ENCODE peak calls at places on chromosomes 7 and 10, in nine cellular contexts. C is natural killer cell; G is activated effector memory CD4-positive, alpha-beta T cell treated with anti-CD3 and anti-CD28 coated beads, Interleukin-2, amount 50 U/mL, for 16 hours; A is RWPE1; X is NCI-H1105; L is lung microvascular endothelial cell; B is AG08395; R is GDM1; M is NCI-H1417. T is an unnamed sample.

GRCh38 chr10:35797187-35797586 is 155.1 kb upstream of the FZD8 start:
- DNase-seq in C (no peak), G (no peak), A (no peak), X (no peak), L (peak; percentile 9), B (no peak), R (no peak), M (no peak), T (no peak)

GRCh38 chr10:20058135-20058534 is 241.9 kb downstream of the PLXDC2 start:
- DNase-seq in C (no peak), G (no peak), A (no peak), X (no peak), L (no peak), B (no peak), R (no peak), M (no peak), T (no peak)

GRCh38 chr7:124459101-124460052 is 306.2 kb downstream of the GPR37 start:
- DNase-seq in C (no peak), G (no peak), A (no peak), X (no peak), L (no peak), B (peak; percentile 44), R (no peak), M (no peak), T (no peak)

GRCh38 chr10:123562387-123562786 is 103.8 kb upstream of the GPR26 start:
- DNase-seq in C (no peak), G (no peak), A (no peak), X (no peak), L (no peak), B (no peak), R (no peak), M (no peak), T (no peak)

GRCh38 chr10:73131913-73132686 is 21.8 kb downstream of the NUDT13 start:
- DNase-seq in C (no peak), G (no peak), A (no peak), X (no peak), L (no peak), B (no peak), R (no peak), M (no peak), T (no peak)

GRCh38 chr10:99276848-99277486 is 41.3 kb upstream of the HPSE2 start:
- DNase-seq in C (no peak), G (no peak), A (peak; percentile 30), X (no peak), L (peak; percentile 31), B (no peak), R (no peak), M (peak; percentile 37), T (no peak)

GRCh38 chr10:1187151-1187854 is 131.1 kb downstream of the WDR37 start:
- DNase-seq in C (no peak), G (peak; percentile 53), A (peak; percentile 57), X (no peak), L (no peak), B (no peak), R (no peak), M (no peak), T (no peak)

GRCh38 chr7:90596745-90597526 is 815 bp downstream of the CDK14 start:
- DNase-seq in C (no peak), G (no peak), A (peak; percentile 21), X (no peak), L (peak; percentile 59), B (peak; percentile 45), R (no peak), M (peak; percentile 12), T (no peak)

GRCh38 chr10:69657417-69657816 is 27.4 kb downstream of the FAM241B start:
- DNase-seq in C (no peak), G (no peak), A (no peak), X (no peak), L (no peak), B (no peak), R (no peak), M (no peak), T (no peak)

GRCh38 chr7:18638594-18639452 is 143.3 kb downstream of the HDAC9 start:
- DNase-seq in C (no peak), G (no peak), A (no peak), X (no peak), L (no peak), B (peak; percentile 64), R (no peak), M (no peak), T (no peak)

GRCh38 chr7:134879815-134880475 is 100.5 kb downstream of the CALD1 start:
- DNase-seq in C (no peak), G (no peak), A (no peak), X (no peak), L (no peak), B (no peak), R (no peak), M (no peak), T (no peak)

GRCh38 chr7:110246118-110246517 is 844.8 kb upstream of the LRRN3 start:
- DNase-seq in C (no peak), G (no peak), A (no peak), X (no peak), L (no peak), B (no peak), R (no peak), M (no peak), T (no peak)

GRCh38 chr10:90222939-90223338 is 521.5 kb downstream of the KIF20B start:
- DNase-seq in C (no peak), G (no peak), A (no peak), X (no peak), L (peak; percentile 12), B (no peak), R (no peak), M (no peak), T (no peak)

GRCh38 chr10:29836396-29836795 is 201.6 kb upstream of the SVIL start:
- DNase-seq in C (no peak), G (no peak), A (no peak), X (no peak), L (no peak), B (no peak), R (no peak), M (no peak), T (no peak)

GRCh38 chr7:104795086-104795485 is 218.9 kb upstream of the KMT2E start:
- DNase-seq in C (no peak), G (no peak), A (no peak), X (no peak), L (no peak), B (no peak), R (no peak), M (no peak), T (no peak)

GRCh38 chr7:26543345-26543744 is 251.7 kb downstream of the SNX10 start:
- DNase-seq in C (no peak), G (no peak), A (no peak), X (no peak), L (no peak), B (no peak), R (no peak), M (no peak), T (no peak)

GRCh38 chr7:131370523-131370968 is 42.9 kb downstream of the MKLN1 start:
- DNase-seq in C (no peak), G (no peak), A (no peak), X (no peak), L (peak; percentile 7), B (peak; percentile 28), R (no peak), M (no peak), T (no peak)

GRCh38 chr7:42292991-42293521 is 56.0 kb upstream of the GLI3 start:
- DNase-seq in C (no peak), G (no peak), A (peak; percentile 78), X (no peak), L (no peak), B (no peak), R (no peak), M (no peak), T (no peak)

GRCh38 chr10:46541017-46541661 is 15.3 kb downstream of the GPRIN2 start:
- DNase-seq in C (no peak), G (peak; percentile 63), A (no peak), X (no peak), L (no peak), B (no peak), R (no peak), M (no peak), T (no peak)

GRCh38 chr10:71201921-71202713 is 10.3 kb upstream of the UNC5B start:
- DNase-seq in C (no peak), G (no peak), A (no peak), X (no peak), L (no peak), B (no peak), R (no peak), M (no peak), T (no peak)

GRCh38 chr10:110562348-110562747 is 5.1 kb upstream of the SMC3 start:
- DNase-seq in C (no peak), G (no peak), A (no peak), X (no peak), L (no peak), B (no peak), R (no peak), M (no peak), T (no peak)

GRCh38 chr10:132783865-132784581 is 1.9 kb downstream of the NKX6-2 start:
- DNase-seq in C (no peak), G (no peak), A (no peak), X (no peak), L (no peak), B (no peak), R (no peak), M (no peak), T (no peak)

GRCh38 chr7:6162331-6162620 is 110.1 kb downstream of the CYTH3 start:
- DNase-seq in C (no peak), G (no peak), A (no peak), X (no peak), L (no peak), B (peak; percentile 50), R (no peak), M (no peak), T (no peak)

GRCh38 chr7:1781369-1781768 is 111.3 kb downstream of the ELFN1 start:
- DNase-seq in C (no peak), G (no peak), A (no peak), X (no peak), L (no peak), B (no peak), R (no peak), M (no peak), T (no peak)

GRCh38 chr10:310371-310770 is 175.1 kb downstream of the ZMYND11 start:
- DNase-seq in C (no peak), G (no peak), A (no peak), X (no peak), L (no peak), B (no peak), R (no peak), M (no peak), T (no peak)

GRCh38 chr7:93145324-93145723 is 2.9 kb downstream of the SAMD9L start:
- DNase-seq in C (no peak), G (no peak), A (no peak), X (no peak), L (no peak), B (no peak), R (peak; percentile 3), M (no peak), T (no peak)

GRCh38 chr7:17362439-17363095 is 64.1 kb downstream of the AHR start:
- DNase-seq in C (no peak), G (no peak), A (no peak), X (no peak), L (no peak), B (no peak), R (no peak), M (no peak), T (no peak)

GRCh38 chr7:54839538-54840213 is 80.7 kb upstream of the SEC61G start:
- DNase-seq in C (no peak), G (no peak), A (peak; percentile 75), X (no peak), L (peak; percentile 56), B (peak; percentile 77), R (no peak), M (no peak), T (no peak)

GRCh38 chr10:103193107-103193819 is at the start of gene NT5C2:
- DNase-seq in C (peak; percentile 77), G (peak; percentile 91), A (peak; percentile 89), X (peak; percentile 38), L (peak; percentile 83), B (peak; percentile 86), R (peak; percentile 83), M (peak; percentile 71), T (no peak)

GRCh38 chr10:113179270-113179669 is 229.2 kb downstream of the TCF7L2 start:
- DNase-seq in C (no peak), G (no peak), A (no peak), X (no peak), L (no peak), B (no peak), R (no peak), M (no peak), T (no peak)

GRCh38 chr10:28890121-28890950 is 213.0 kb downstream of the BAMBI start:
- DNase-seq in C (no peak), G (no peak), A (no peak), X (no peak), L (no peak), B (no peak), R (no peak), M (no peak), T (no peak)

T was measured in NCI-H187 treated with DMSO at 0.1 percent for 48 hours.